ENCODE peak calls at places on chromosomes 4 and X, in eight cellular contexts. P, B, Q, T, X, L, W and E are unnamed samples.

GRCh38 chrX:48472851-48473717 is 2.9 kb upstream of the FTSJ1 start:
- DNase-seq in P (no peak), B (no peak), Q (no peak), T (no peak), X (no peak), L (no peak), W (no peak), E (no peak)

GRCh38 chr4:21304061-21304541 is 603.8 kb downstream of the PACRGL start:
- DNase-seq in P (no peak), B (no peak), Q (no peak), T (no peak), X (no peak), L (peak; percentile 18), W (no peak), E (no peak)

GRCh38 chr4:185859106-185859505 is 47.1 kb upstream of the SORBS2 start:
- DNase-seq in P (no peak), B (no peak), Q (no peak), T (no peak), X (no peak), L (peak; percentile 65), W (no peak), E (no peak)

GRCh38 chrX:132568291-132568690 is 79.5 kb upstream of the MBNL3 start:
- DNase-seq in P (no peak), B (no peak), Q (no peak), T (no peak), X (no peak), L (no peak), W (no peak), E (no peak)

GRCh38 chr4:174402470-174403176 is 118.9 kb downstream of the CEP44 start:
- DNase-seq in P (no peak), B (no peak), Q (peak; percentile 63), T (no peak), X (no peak), L (no peak), W (no peak), E (no peak)

GRCh38 chr4:169640261-169640880 is 20.0 kb downstream of the CLCN3 start:
- DNase-seq in P (peak; percentile 20), B (no peak), Q (peak; percentile 36), T (no peak), X (no peak), L (peak; percentile 79), W (no peak), E (no peak)

GRCh38 chr4:148649669-148650331 is 207.6 kb upstream of the NR3C2 start:
- DNase-seq in P (no peak), B (no peak), Q (peak; percentile 23), T (no peak), X (no peak), L (peak; percentile 26), W (no peak), E (no peak)

GRCh38 chrX:21382715-21383114 is 8.5 kb downstream of the CNKSR2 start:
- DNase-seq in P (no peak), B (no peak), Q (peak; percentile 37), T (no peak), X (no peak), L (peak; percentile 1), W (no peak), E (no peak)

GRCh38 chr4:117796677-117797076 is 237.6 kb upstream of the NDST3 start:
- DNase-seq in P (no peak), B (no peak), Q (peak; percentile 49), T (no peak), X (no peak), L (no peak), W (no peak), E (no peak)

GRCh38 chrX:46036508-46036907 is 508.7 kb downstream of the ZNF674 start:
- DNase-seq in P (no peak), B (no peak), Q (no peak), T (no peak), X (no peak), L (no peak), W (no peak), E (no peak)

GRCh38 chr4:14301993-14302392 is 674.5 kb upstream of the BOD1L1 start:
- DNase-seq in P (no peak), B (no peak), Q (no peak), T (no peak), X (no peak), L (no peak), W (no peak), E (no peak)

GRCh38 chrX:131802836-131803626 is 220.1 kb upstream of the STK26 start:
- DNase-seq in P (no peak), B (no peak), Q (peak; percentile 63), T (peak; percentile 72), X (no peak), L (no peak), W (peak; percentile 91), E (peak; percentile 39)

GRCh38 chr4:136818811-136819210 is 713.5 kb downstream of the PCDH18 start:
- DNase-seq in P (no peak), B (no peak), Q (no peak), T (no peak), X (no peak), L (peak; percentile 20), W (no peak), E (no peak)

GRCh38 chr4:48033825-48034413 is 17.3 kb downstream of the NIPAL1 start:
- DNase-seq in P (no peak), B (no peak), Q (peak; percentile 61), T (no peak), X (peak; percentile 60), L (peak; percentile 49), W (peak; percentile 63), E (no peak)

GRCh38 chrX:129600981-129601424 is 53.8 kb downstream of the APLN start:
- DNase-seq in P (no peak), B (no peak), Q (peak; percentile 51), T (no peak), X (no peak), L (peak; percentile 35), W (peak; percentile 35), E (no peak)